ENCODE peak calls at places on chromosome 20, in eight cellular contexts. One of them, this sample, is unnamed.

GRCh38 chr20:24979036-24979960 is 13.3 kb downstream of the APMAP start:
- DNase-seq in GM23338: no peak
- DNase-seq in Panc1: no peak
- DNase-seq in HCT116: no peak
- DNase-seq in HepG2: no peak
- DNase-seq in SK-N-SH: no peak
- DNase-seq in GM12878: no peak
- DNase-seq in A549: no peak
- DNase-seq in this sample: no peak

GRCh38 chr20:17507032-17507431 is 24.1 kb downstream of the BFSP1 start:
- DNase-seq in HepG2: no peak
- DNase-seq in SK-N-SH: no peak
- DNase-seq in Panc1: no peak
- DNase-seq in HCT116: no peak
- DNase-seq in GM23338: no peak
- DNase-seq in GM12878: no peak
- DNase-seq in A549: no peak
- DNase-seq in this sample: no peak

GRCh38 chr20:187733-188132 is 1.8 kb downstream of the DEFB128 start:
- DNase-seq in HCT116: no peak
- DNase-seq in SK-N-SH: no peak
- DNase-seq in HepG2: no peak
- DNase-seq in GM12878: no peak
- DNase-seq in A549: no peak
- DNase-seq in GM23338: no peak
- DNase-seq in Panc1: no peak
- DNase-seq in this sample: no peak

GRCh38 chr20:23062632-23063031 is 13.2 kb upstream of the THBD start:
- DNase-seq in SK-N-SH: no peak
- DNase-seq in GM12878: no peak
- DNase-seq in Panc1: no peak
- DNase-seq in HCT116: no peak
- DNase-seq in HepG2: no peak
- DNase-seq in GM23338: no peak
- DNase-seq in A549: no peak
- DNase-seq in this sample: no peak

GRCh38 chr20:46651091-46651962 is at the start of gene SLC13A3:
- DNase-seq in SK-N-SH: peak
- DNase-seq in GM12878: no peak
- DNase-seq in A549: no peak
- DNase-seq in HCT116: no peak
- DNase-seq in GM23338: peak
- DNase-seq in HepG2: peak
- DNase-seq in Panc1: no peak
- DNase-seq in this sample: no peak

GRCh38 chr20:21465799-21466198 is 48.1 kb downstream of the NKX2-2 start:
- DNase-seq in GM23338: no peak
- DNase-seq in HepG2: no peak
- DNase-seq in SK-N-SH: no peak
- DNase-seq in HCT116: no peak
- DNase-seq in GM12878: no peak
- DNase-seq in Panc1: no peak
- DNase-seq in A549: no peak
- DNase-seq in this sample: no peak

GRCh38 chr20:46135856-46136633 is 17.9 kb downstream of the CD40 start:
- DNase-seq in GM12878: no peak
- DNase-seq in GM23338: peak
- DNase-seq in HCT116: no peak
- DNase-seq in A549: no peak
- DNase-seq in Panc1: no peak
- DNase-seq in SK-N-SH: no peak
- DNase-seq in HepG2: no peak
- DNase-seq in this sample: no peak

GRCh38 chr20:44412402-44413144 is 57.1 kb downstream of the HNF4A start:
- DNase-seq in GM12878: no peak
- DNase-seq in SK-N-SH: no peak
- DNase-seq in HCT116: no peak
- DNase-seq in HepG2: no peak
- DNase-seq in GM23338: no peak
- DNase-seq in A549: no peak
- DNase-seq in Panc1: no peak
- DNase-seq in this sample: no peak

GRCh38 chr20:3400260-3401155 is 7.0 kb downstream of the DNAAF9 start:
- DNase-seq in HepG2: no peak
- DNase-seq in A549: no peak
- DNase-seq in SK-N-SH: no peak
- DNase-seq in HCT116: no peak
- DNase-seq in Panc1: no peak
- DNase-seq in GM12878: no peak
- DNase-seq in GM23338: no peak
- DNase-seq in this sample: no peak

GRCh38 chr20:38321959-38322598 is 18.1 kb downstream of the BPI start:
- DNase-seq in SK-N-SH: peak
- DNase-seq in HCT116: peak
- DNase-seq in Panc1: no peak
- DNase-seq in A549: peak
- DNase-seq in GM12878: no peak
- DNase-seq in HepG2: peak
- DNase-seq in GM23338: peak
- DNase-seq in this sample: peak

GRCh38 chr20:54028276-54029011 is 42.0 kb downstream of the BCAS1 start:
- DNase-seq in GM12878: no peak
- DNase-seq in SK-N-SH: no peak
- DNase-seq in GM23338: no peak
- DNase-seq in HCT116: no peak
- DNase-seq in Panc1: no peak
- DNase-seq in A549: no peak
- DNase-seq in HepG2: no peak
- DNase-seq in this sample: no peak

GRCh38 chr20:8860011-8860495 is 208.8 kb upstream of the PLCB4 start:
- DNase-seq in SK-N-SH: no peak
- DNase-seq in HCT116: no peak
- DNase-seq in GM23338: no peak
- DNase-seq in HepG2: no peak
- DNase-seq in GM12878: no peak
- DNase-seq in A549: peak
- DNase-seq in Panc1: no peak
- DNase-seq in this sample: no peak

GRCh38 chr20:60097285-60097684 is 139.1 kb downstream of the CDH26 start:
- DNase-seq in SK-N-SH: no peak
- DNase-seq in A549: no peak
- DNase-seq in HepG2: no peak
- DNase-seq in HCT116: no peak
- DNase-seq in Panc1: no peak
- DNase-seq in GM12878: no peak
- DNase-seq in GM23338: no peak
- DNase-seq in this sample: peak
- TF ChIP-seq REST in SK-N-SH: no peak
- TF ChIP-seq REST in A549: no peak
- TF ChIP-seq REST in HepG2: no peak
- TF ChIP-seq REST in HCT116: no peak
- TF ChIP-seq REST in Panc1: no peak
- TF ChIP-seq REST in GM12878: no peak
- TF ChIP-seq REST in GM23338: no peak
- TF ChIP-seq REST in this sample: no peak

GRCh38 chr20:51386586-51386985 is 155.9 kb downstream of the NFATC2 start:
- DNase-seq in GM12878: no peak
- DNase-seq in GM23338: no peak
- DNase-seq in HCT116: no peak
- DNase-seq in A549: no peak
- DNase-seq in HepG2: no peak
- DNase-seq in SK-N-SH: no peak
- DNase-seq in Panc1: no peak
- DNase-seq in this sample: no peak
- TF ChIP-seq REST in GM12878: no peak
- TF ChIP-seq REST in GM23338: no peak
- TF ChIP-seq REST in HCT116: no peak
- TF ChIP-seq REST in A549: no peak
- TF ChIP-seq REST in HepG2: no peak
- TF ChIP-seq REST in SK-N-SH: no peak
- TF ChIP-seq REST in Panc1: no peak
- TF ChIP-seq REST in this sample: no peak

DNA sequence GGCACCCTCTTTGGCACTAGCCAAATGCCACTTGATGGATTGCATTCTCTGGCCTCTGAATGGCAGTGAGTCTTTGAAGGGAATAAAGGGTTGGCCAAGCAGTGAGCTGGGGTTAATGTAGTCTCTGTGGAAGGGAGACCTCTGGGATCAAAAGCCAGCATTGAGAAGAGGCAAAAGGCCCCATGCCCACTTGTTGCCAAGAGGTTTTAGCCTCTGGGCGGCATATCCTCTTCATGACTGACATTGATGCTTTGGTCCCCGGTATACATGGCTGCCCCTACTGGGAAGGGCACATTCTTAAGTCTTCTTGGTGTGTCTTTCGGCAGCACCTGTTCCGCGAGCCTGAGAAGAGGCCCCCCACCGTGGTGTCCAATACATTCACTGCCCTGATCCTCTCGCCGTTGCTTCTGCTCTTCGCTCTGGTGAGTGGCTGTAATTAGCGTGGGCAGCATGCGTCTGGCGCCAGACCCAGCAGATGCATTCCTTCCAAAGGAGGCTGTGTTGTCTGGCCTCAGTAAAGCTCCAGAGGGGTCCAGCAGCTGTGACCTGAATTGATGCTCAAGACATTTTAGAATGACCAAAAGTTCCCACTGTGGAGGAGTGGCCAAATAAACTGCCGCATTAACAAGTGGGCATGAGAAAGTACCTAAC is 29.5 kb downstream of the GHRH start:
- DNase-seq in GM23338: no peak
- DNase-seq in HepG2: no peak
- DNase-seq in A549: no peak
- DNase-seq in SK-N-SH: peak
- DNase-seq in Panc1: no peak
- DNase-seq in GM12878: no peak
- DNase-seq in HCT116: no peak
- DNase-seq in this sample: no peak
- TF ChIP-seq REST in GM23338: no peak
- TF ChIP-seq REST in HepG2: no peak
- TF ChIP-seq REST in A549: no peak
- TF ChIP-seq REST in SK-N-SH: no peak
- TF ChIP-seq REST in Panc1: no peak
- TF ChIP-seq REST in GM12878: no peak
- TF ChIP-seq REST in HCT116: no peak
- TF ChIP-seq REST in this sample: no peak

DNA sequence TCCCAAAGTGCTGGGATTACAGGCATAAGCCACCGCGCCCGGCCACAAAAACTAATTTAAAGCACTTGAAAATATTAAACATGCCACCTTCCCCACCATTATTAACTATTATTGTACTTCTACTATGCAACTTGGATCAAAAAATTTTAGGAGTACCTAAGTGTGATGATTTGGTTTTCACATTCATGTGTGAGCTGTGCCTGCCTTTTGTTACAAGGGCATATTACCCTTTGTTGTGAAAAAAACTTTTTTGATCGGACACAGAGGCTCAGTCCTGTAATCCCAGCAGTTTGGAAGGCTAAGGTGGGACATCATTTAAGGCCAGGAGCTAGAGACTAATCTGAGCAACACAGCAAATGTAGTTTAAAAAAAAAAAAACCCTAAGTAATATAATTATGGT is 17.1 kb downstream of the ROMO1 start:
- DNase-seq in SK-N-SH: no peak
- DNase-seq in HepG2: no peak
- DNase-seq in GM23338: no peak
- DNase-seq in HCT116: no peak
- DNase-seq in GM12878: no peak
- DNase-seq in Panc1: no peak
- DNase-seq in A549: no peak
- DNase-seq in this sample: no peak
- TF ChIP-seq REST in SK-N-SH: no peak
- TF ChIP-seq REST in HepG2: no peak
- TF ChIP-seq REST in GM23338: no peak
- TF ChIP-seq REST in HCT116: no peak
- TF ChIP-seq REST in GM12878: no peak
- TF ChIP-seq REST in Panc1: no peak
- TF ChIP-seq REST in A549: no peak
- TF ChIP-seq REST in this sample: no peak

GRCh38 chr20:40679119-40679637 is 9.9 kb downstream of the MAFB start:
- DNase-seq in Panc1: no peak
- DNase-seq in SK-N-SH: no peak
- DNase-seq in HCT116: no peak
- DNase-seq in GM12878: no peak
- DNase-seq in A549: no peak
- DNase-seq in HepG2: no peak
- DNase-seq in GM23338: no peak
- DNase-seq in this sample: no peak
- TF ChIP-seq REST in Panc1: no peak
- TF ChIP-seq REST in SK-N-SH: no peak
- TF ChIP-seq REST in HCT116: no peak
- TF ChIP-seq REST in GM12878: no peak
- TF ChIP-seq REST in A549: no peak
- TF ChIP-seq REST in HepG2: no peak
- TF ChIP-seq REST in GM23338: no peak
- TF ChIP-seq REST in this sample: no peak

DNA sequence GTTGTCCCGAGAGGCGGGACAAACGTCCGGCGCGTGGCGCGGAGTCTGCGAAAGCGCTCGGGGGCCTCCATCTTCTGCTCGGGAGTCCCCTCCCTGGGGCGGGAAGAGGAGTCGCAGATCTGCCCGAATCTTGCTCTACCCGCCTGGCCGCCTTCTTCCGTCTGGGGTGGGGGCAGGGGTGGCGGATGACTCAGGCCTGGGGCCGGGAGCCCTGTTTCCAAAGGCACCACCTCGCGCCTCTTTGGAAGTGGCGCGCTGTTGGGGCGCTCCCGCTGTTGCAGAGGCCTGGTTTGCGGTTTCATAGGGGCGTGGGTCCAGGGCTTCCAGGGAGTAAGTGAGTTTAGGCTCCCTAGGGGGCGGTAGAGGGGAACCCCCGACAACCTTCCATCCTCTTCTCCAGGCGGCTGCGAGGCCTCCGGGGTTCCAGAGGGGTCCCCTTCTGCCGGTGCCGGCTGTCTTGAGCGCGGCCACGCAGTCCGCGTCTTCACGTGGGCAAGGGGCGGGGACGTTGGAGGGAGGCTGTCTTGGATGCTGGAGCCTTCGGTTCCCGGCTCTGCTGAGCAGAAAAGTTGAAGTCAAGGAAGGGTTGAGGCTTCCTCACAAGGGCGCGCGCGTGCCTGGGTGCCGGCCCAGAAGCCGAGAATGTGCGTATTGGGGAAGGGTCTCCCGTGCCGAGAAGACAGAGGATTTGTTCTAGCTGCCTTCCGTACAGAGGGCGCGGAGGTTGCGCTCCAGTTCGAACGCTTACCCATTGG is 2.6 kb upstream of the TFAP2C start:
- DNase-seq in GM12878: no peak
- DNase-seq in HCT116: peak
- DNase-seq in GM23338: peak
- DNase-seq in HepG2: no peak
- DNase-seq in Panc1: no peak
- DNase-seq in A549: peak
- DNase-seq in SK-N-SH: peak
- DNase-seq in this sample: peak
- TF ChIP-seq REST in GM12878: no peak
- TF ChIP-seq REST in HCT116: no peak
- TF ChIP-seq REST in GM23338: no peak
- TF ChIP-seq REST in HepG2: no peak
- TF ChIP-seq REST in Panc1: no peak
- TF ChIP-seq REST in A549: no peak
- TF ChIP-seq REST in SK-N-SH: no peak
- TF ChIP-seq REST in this sample: no peak

This sample was measured in HL-60.